ENCODE peak calls at places on chromosomes 2 and 18, in five cellular contexts. One of them, this sample, is unnamed.

GRCh38 chr2:70897977-70898226 is 37.8 kb upstream of the ATP6V1B1 start:
- DNase-seq in K562: no peak
- DNase-seq in H1: no peak
- DNase-seq in HepG2: no peak
- DNase-seq in SK-N-SH: peak
- DNase-seq in this sample: no peak

GRCh38 chr18:3451166-3451988 is 1.4 kb downstream of the TGIF1 start:
- DNase-seq in K562: peak
- DNase-seq in H1: peak
- DNase-seq in HepG2: peak
- DNase-seq in SK-N-SH: peak
- DNase-seq in this sample: peak

GRCh38 chr2:142472382-142472781 is 341.6 kb upstream of the LRP1B start:
- DNase-seq in K562: no peak
- DNase-seq in H1: no peak
- DNase-seq in HepG2: peak
- DNase-seq in SK-N-SH: no peak
- DNase-seq in this sample: no peak

GRCh38 chr2:164589522-164589921 is 31.8 kb downstream of the GRB14 start:
- DNase-seq in K562: no peak
- DNase-seq in H1: no peak
- DNase-seq in HepG2: no peak
- DNase-seq in SK-N-SH: no peak
- DNase-seq in this sample: no peak

GRCh38 chr2:86221066-86221684 is 21.9 kb downstream of the MRPL35 start:
- DNase-seq in K562: peak
- DNase-seq in H1: no peak
- DNase-seq in HepG2: peak
- DNase-seq in SK-N-SH: peak
- DNase-seq in this sample: peak

GRCh38 chr2:121532347-121532766 is 1.7 kb downstream of the RNU4ATAC start:
- DNase-seq in K562: peak
- DNase-seq in H1: no peak
- DNase-seq in HepG2: peak
- DNase-seq in SK-N-SH: no peak
- DNase-seq in this sample: peak

GRCh38 chr2:25844089-25844488 is 34.2 kb downstream of the ASXL2 start:
- DNase-seq in K562: no peak
- DNase-seq in H1: no peak
- DNase-seq in HepG2: no peak
- DNase-seq in SK-N-SH: no peak
- DNase-seq in this sample: no peak

GRCh38 chr18:66749475-66750035 is 145.7 kb upstream of the CDH19 start:
- DNase-seq in K562: no peak
- DNase-seq in H1: no peak
- DNase-seq in HepG2: no peak
- DNase-seq in SK-N-SH: no peak
- DNase-seq in this sample: no peak

GRCh38 chr2:212905640-212906201 is 245.7 kb downstream of the IKZF2 start:
- DNase-seq in K562: no peak
- DNase-seq in H1: no peak
- DNase-seq in HepG2: no peak
- DNase-seq in SK-N-SH: no peak
- DNase-seq in this sample: no peak
- TF ChIP-seq CHD2 in K562: no peak
- TF ChIP-seq CHD2 in H1: no peak
- TF ChIP-seq CHD2 in HepG2: no peak
- TF ChIP-seq CHD2 in SK-N-SH: no peak
- TF ChIP-seq CHD2 in this sample: no peak

GRCh38 chr18:38427234-38427633 is 861.6 kb upstream of the CELF4 start:
- DNase-seq in K562: no peak
- DNase-seq in H1: no peak
- DNase-seq in HepG2: peak
- DNase-seq in SK-N-SH: peak
- DNase-seq in this sample: no peak
- TF ChIP-seq CHD2 in K562: no peak
- TF ChIP-seq CHD2 in H1: no peak
- TF ChIP-seq CHD2 in HepG2: no peak
- TF ChIP-seq CHD2 in SK-N-SH: no peak
- TF ChIP-seq CHD2 in this sample: no peak

GRCh38 chr2:81976998-81977397 is 1672.4 kb upstream of the LRRTM1 start:
- DNase-seq in K562: no peak
- DNase-seq in H1: no peak
- DNase-seq in HepG2: no peak
- DNase-seq in SK-N-SH: no peak
- DNase-seq in this sample: no peak

GRCh38 chr2:81979051-81979450 is 1674.5 kb upstream of the LRRTM1 start:
- DNase-seq in K562: no peak
- DNase-seq in H1: no peak
- DNase-seq in HepG2: no peak
- DNase-seq in SK-N-SH: no peak
- DNase-seq in this sample: no peak

GRCh38 chr2:81974216-81974615 is 1669.7 kb upstream of the LRRTM1 start:
- DNase-seq in K562: no peak
- DNase-seq in H1: no peak
- DNase-seq in HepG2: no peak
- DNase-seq in SK-N-SH: no peak
- DNase-seq in this sample: no peak
- TF ChIP-seq CHD2 in K562: no peak
- TF ChIP-seq CHD2 in H1: no peak
- TF ChIP-seq CHD2 in HepG2: no peak
- TF ChIP-seq CHD2 in SK-N-SH: no peak
- TF ChIP-seq CHD2 in this sample: no peak

DNA sequence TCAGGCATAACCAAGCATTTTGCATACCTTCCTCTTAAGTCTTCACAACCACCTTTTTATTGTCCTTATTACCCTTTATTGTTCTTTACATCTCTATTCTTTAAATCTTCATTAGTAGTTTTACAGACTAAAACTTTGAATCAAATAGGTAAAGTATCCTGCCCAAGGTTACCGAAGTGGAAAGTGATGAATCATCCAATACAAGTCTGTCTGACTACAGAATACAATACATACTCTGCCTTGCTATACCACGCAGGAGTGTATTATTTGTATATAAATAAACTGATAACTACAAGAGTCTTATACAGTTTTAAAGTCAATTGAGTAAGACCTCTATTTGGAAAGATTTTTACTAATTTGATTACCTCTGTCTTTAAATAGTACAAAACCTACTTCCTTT is 196.0 kb downstream of the ZEB2 start:
- DNase-seq in K562: no peak
- DNase-seq in H1: no peak
- DNase-seq in HepG2: no peak
- DNase-seq in SK-N-SH: no peak
- DNase-seq in this sample: no peak
- TF ChIP-seq CHD2 in K562: no peak
- TF ChIP-seq CHD2 in H1: no peak
- TF ChIP-seq CHD2 in HepG2: no peak
- TF ChIP-seq CHD2 in SK-N-SH: no peak
- TF ChIP-seq CHD2 in this sample: no peak

GRCh38 chr18:26342646-26343045 is 116.4 kb downstream of the TAF4B start:
- DNase-seq in K562: no peak
- DNase-seq in H1: no peak
- DNase-seq in HepG2: no peak
- DNase-seq in SK-N-SH: no peak
- DNase-seq in this sample: no peak
- TF ChIP-seq CHD2 in K562: no peak
- TF ChIP-seq CHD2 in H1: no peak
- TF ChIP-seq CHD2 in HepG2: no peak
- TF ChIP-seq CHD2 in SK-N-SH: no peak
- TF ChIP-seq CHD2 in this sample: no peak

GRCh38 chr2:9057939-9058761 is 54.7 kb upstream of the MBOAT2 start:
- DNase-seq in K562: peak
- DNase-seq in H1: no peak
- DNase-seq in HepG2: no peak
- DNase-seq in SK-N-SH: no peak
- DNase-seq in this sample: no peak
- TF ChIP-seq CHD2 in K562: no peak
- TF ChIP-seq CHD2 in H1: no peak
- TF ChIP-seq CHD2 in HepG2: no peak
- TF ChIP-seq CHD2 in SK-N-SH: no peak
- TF ChIP-seq CHD2 in this sample: no peak

GRCh38 chr2:216522892-216523502 is 24.4 kb downstream of the RPL37A start:
- DNase-seq in K562: no peak
- DNase-seq in H1: no peak
- DNase-seq in HepG2: peak
- DNase-seq in SK-N-SH: no peak
- DNase-seq in this sample: no peak

GRCh38 chr2:216517447-216517846 is 18.8 kb downstream of the RPL37A start:
- DNase-seq in K562: no peak
- DNase-seq in H1: no peak
- DNase-seq in HepG2: no peak
- DNase-seq in SK-N-SH: no peak
- DNase-seq in this sample: no peak

GRCh38 chr2:216516730-216517350 is 18.2 kb downstream of the RPL37A start:
- DNase-seq in K562: no peak
- DNase-seq in H1: no peak
- DNase-seq in HepG2: no peak
- DNase-seq in SK-N-SH: peak
- DNase-seq in this sample: peak

GRCh38 chr2:216520156-216520555 is 21.5 kb downstream of the RPL37A start:
- DNase-seq in K562: no peak
- DNase-seq in H1: no peak
- DNase-seq in HepG2: no peak
- DNase-seq in SK-N-SH: no peak
- DNase-seq in this sample: no peak

DNA sequence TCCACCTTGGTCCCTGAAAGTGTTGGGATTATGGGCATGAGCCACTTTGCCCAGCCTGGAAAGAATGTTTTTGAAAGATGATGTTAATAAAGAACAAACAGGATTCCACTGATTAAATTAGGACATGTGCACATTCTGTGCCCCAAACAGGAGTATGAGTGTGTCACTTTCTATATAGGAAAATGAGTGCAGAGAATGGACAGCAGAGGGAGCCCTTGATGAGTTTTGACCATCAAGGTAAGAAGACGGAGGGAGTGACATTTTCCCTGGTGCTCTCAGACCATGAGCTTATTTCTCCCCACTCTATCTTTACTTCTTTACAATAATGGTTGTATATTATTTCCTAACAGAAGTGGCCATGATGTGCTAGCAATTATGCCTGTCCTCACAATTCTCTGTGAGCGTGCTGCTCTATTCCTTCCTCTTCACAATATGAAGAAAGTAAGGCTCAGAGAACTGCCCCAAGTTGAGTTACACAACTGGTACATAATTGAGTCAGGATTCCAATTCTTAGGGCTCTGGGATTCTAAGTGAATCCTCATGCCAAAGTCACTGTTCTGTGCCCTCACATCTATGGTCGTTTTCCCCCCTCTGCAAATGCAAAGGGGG is 20.6 kb downstream of the RPL37A start:
- DNase-seq in K562: peak
- DNase-seq in H1: peak
- DNase-seq in HepG2: peak
- DNase-seq in SK-N-SH: peak
- DNase-seq in this sample: peak
- TF ChIP-seq CHD2 in K562: no peak
- TF ChIP-seq CHD2 in H1: no peak
- TF ChIP-seq CHD2 in HepG2: no peak
- TF ChIP-seq CHD2 in SK-N-SH: peak
- TF ChIP-seq CHD2 in this sample: no peak

DNA sequence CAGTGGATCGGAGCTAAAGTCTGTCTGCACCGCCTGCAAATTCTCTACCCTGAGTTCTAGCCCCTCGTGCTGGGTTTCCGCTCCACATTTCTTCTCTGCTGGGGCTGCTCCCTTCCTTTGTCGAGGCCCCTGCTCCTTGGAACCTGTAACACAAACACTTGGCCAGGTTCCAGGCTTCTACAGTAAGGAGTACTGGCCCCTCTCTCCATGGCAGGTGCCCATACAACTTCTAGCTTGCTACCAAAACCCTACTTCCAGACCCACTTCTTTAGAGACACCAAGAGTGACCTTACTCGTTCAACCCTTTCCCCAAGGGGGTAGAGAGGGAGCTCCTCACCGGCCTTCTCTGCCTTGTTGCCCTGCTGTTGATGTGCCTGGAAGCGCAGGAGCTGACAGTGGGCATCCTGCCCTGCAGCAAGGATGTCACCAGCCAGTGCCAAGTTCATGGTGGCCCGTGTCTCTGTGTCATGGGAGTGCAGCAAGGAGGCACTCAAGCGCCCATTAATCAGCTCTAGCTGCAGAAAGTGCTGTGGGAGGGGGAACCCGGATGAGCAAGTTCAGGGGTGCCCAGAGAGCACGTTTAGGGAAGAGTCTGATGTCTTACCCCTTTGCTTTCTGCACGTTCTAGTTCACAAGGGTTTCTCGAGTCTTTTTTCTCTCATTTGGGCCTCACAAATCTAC is 1.1 kb downstream of the PREB start:
- DNase-seq in K562: peak
- DNase-seq in H1: no peak
- DNase-seq in HepG2: no peak
- DNase-seq in SK-N-SH: peak
- DNase-seq in this sample: no peak
- TF ChIP-seq CHD2 in K562: no peak
- TF ChIP-seq CHD2 in H1: no peak
- TF ChIP-seq CHD2 in HepG2: no peak
- TF ChIP-seq CHD2 in SK-N-SH: no peak
- TF ChIP-seq CHD2 in this sample: no peak

This sample was measured in A549.